ENCODE peak calls at places on chromosome 20, in seven cellular contexts. One of them, this sample, is unnamed.

GRCh38 chr20:50271674-50272412 is 81.2 kb downstream of the CEBPB start:
- DNase-seq in iPS-NIHi11: no peak
- DNase-seq in glutamatergic neuron: no peak
- DNase-seq in RCC 7860: no peak
- DNase-seq in cardiac fibroblast: no peak
- DNase-seq in GM12865: no peak
- DNase-seq in amniotic stem cell: no peak
- DNase-seq in this sample: no peak

GRCh38 chr20:64091340-64091739 is 7.1 kb upstream of the LKAAEAR1 start:
- DNase-seq in cardiac fibroblast: no peak
- DNase-seq in GM12865: no peak
- DNase-seq in RCC 7860: no peak
- DNase-seq in amniotic stem cell: no peak
- DNase-seq in iPS-NIHi11: no peak
- DNase-seq in glutamatergic neuron: no peak
- DNase-seq in this sample: no peak

GRCh38 chr20:13220857-13221297 is at the start of gene ISM1:
- DNase-seq in cardiac fibroblast: peak
- DNase-seq in amniotic stem cell: no peak
- DNase-seq in RCC 7860: no peak
- DNase-seq in GM12865: peak
- DNase-seq in glutamatergic neuron: peak
- DNase-seq in iPS-NIHi11: peak
- DNase-seq in this sample: no peak

GRCh38 chr20:21315138-21315537 is 12.0 kb downstream of the XRN2 start:
- DNase-seq in amniotic stem cell: no peak
- DNase-seq in glutamatergic neuron: no peak
- DNase-seq in RCC 7860: no peak
- DNase-seq in GM12865: peak
- DNase-seq in cardiac fibroblast: peak
- DNase-seq in iPS-NIHi11: no peak
- DNase-seq in this sample: no peak

GRCh38 chr20:40865095-40865494 is 163.5 kb upstream of the TOP1 start:
- DNase-seq in RCC 7860: no peak
- DNase-seq in amniotic stem cell: no peak
- DNase-seq in GM12865: no peak
- DNase-seq in iPS-NIHi11: no peak
- DNase-seq in glutamatergic neuron: no peak
- DNase-seq in cardiac fibroblast: peak
- DNase-seq in this sample: no peak

GRCh38 chr20:32463642-32464400 is 105.7 kb downstream of the ASXL1 start:
- DNase-seq in amniotic stem cell: no peak
- DNase-seq in GM12865: no peak
- DNase-seq in iPS-NIHi11: peak
- DNase-seq in glutamatergic neuron: peak
- DNase-seq in cardiac fibroblast: no peak
- DNase-seq in RCC 7860: no peak
- DNase-seq in this sample: peak

GRCh38 chr20:15318682-15319081 is 981.3 kb upstream of the FLRT3 start:
- DNase-seq in amniotic stem cell: no peak
- DNase-seq in cardiac fibroblast: no peak
- DNase-seq in glutamatergic neuron: no peak
- DNase-seq in iPS-NIHi11: no peak
- DNase-seq in GM12865: peak
- DNase-seq in RCC 7860: no peak
- DNase-seq in this sample: no peak

GRCh38 chr20:23350855-23351838 is 556 bp downstream of the NXT1 start:
- DNase-seq in GM12865: peak
- DNase-seq in amniotic stem cell: peak
- DNase-seq in iPS-NIHi11: peak
- DNase-seq in glutamatergic neuron: peak
- DNase-seq in cardiac fibroblast: peak
- DNase-seq in RCC 7860: peak
- DNase-seq in this sample: peak

GRCh38 chr20:50186151-50186885 is 4.3 kb upstream of the CEBPB start:
- DNase-seq in glutamatergic neuron: peak
- DNase-seq in amniotic stem cell: peak
- DNase-seq in iPS-NIHi11: peak
- DNase-seq in cardiac fibroblast: peak
- DNase-seq in GM12865: peak
- DNase-seq in RCC 7860: peak
- DNase-seq in this sample: peak

GRCh38 chr20:21719592-21720214 is 14.2 kb downstream of the PAX1 start:
- DNase-seq in cardiac fibroblast: peak
- DNase-seq in amniotic stem cell: no peak
- DNase-seq in RCC 7860: peak
- DNase-seq in iPS-NIHi11: no peak
- DNase-seq in glutamatergic neuron: peak
- DNase-seq in GM12865: peak
- DNase-seq in this sample: no peak

GRCh38 chr20:35146299-35146921 is 726 bp downstream of the EDEM2 start:
- DNase-seq in GM12865: peak
- DNase-seq in glutamatergic neuron: peak
- DNase-seq in RCC 7860: peak
- DNase-seq in cardiac fibroblast: no peak
- DNase-seq in iPS-NIHi11: peak
- DNase-seq in amniotic stem cell: no peak
- DNase-seq in this sample: no peak

GRCh38 chr20:41643504-41643938 is 25.3 kb upstream of the CHD6 start:
- DNase-seq in glutamatergic neuron: no peak
- DNase-seq in iPS-NIHi11: no peak
- DNase-seq in GM12865: no peak
- DNase-seq in cardiac fibroblast: peak
- DNase-seq in RCC 7860: peak
- DNase-seq in amniotic stem cell: no peak
- DNase-seq in this sample: peak

GRCh38 chr20:44215125-44215524 is 4.6 kb upstream of the OSER1 start:
- DNase-seq in amniotic stem cell: peak
- DNase-seq in glutamatergic neuron: peak
- DNase-seq in iPS-NIHi11: peak
- DNase-seq in RCC 7860: peak
- DNase-seq in GM12865: peak
- DNase-seq in cardiac fibroblast: peak
- DNase-seq in this sample: peak

GRCh38 chr20:904146-904545 is 12.0 kb downstream of the ANGPT4 start:
- DNase-seq in iPS-NIHi11: no peak
- DNase-seq in glutamatergic neuron: no peak
- DNase-seq in cardiac fibroblast: no peak
- DNase-seq in RCC 7860: no peak
- DNase-seq in amniotic stem cell: no peak
- DNase-seq in GM12865: no peak
- DNase-seq in this sample: no peak

GRCh38 chr20:25066386-25066785 is 8.4 kb upstream of the ACSS1 start:
- DNase-seq in GM12865: no peak
- DNase-seq in RCC 7860: no peak
- DNase-seq in cardiac fibroblast: no peak
- DNase-seq in amniotic stem cell: no peak
- DNase-seq in iPS-NIHi11: no peak
- DNase-seq in glutamatergic neuron: peak
- DNase-seq in this sample: no peak

GRCh38 chr20:24102290-24102689 is 113.7 kb upstream of the GGTLC1 start:
- DNase-seq in cardiac fibroblast: no peak
- DNase-seq in amniotic stem cell: no peak
- DNase-seq in GM12865: peak
- DNase-seq in glutamatergic neuron: no peak
- DNase-seq in RCC 7860: no peak
- DNase-seq in iPS-NIHi11: peak
- DNase-seq in this sample: no peak

GRCh38 chr20:59331721-59332329 is 31.4 kb downstream of the EDN3 start:
- DNase-seq in RCC 7860: no peak
- DNase-seq in glutamatergic neuron: no peak
- DNase-seq in cardiac fibroblast: no peak
- DNase-seq in amniotic stem cell: no peak
- DNase-seq in GM12865: no peak
- DNase-seq in iPS-NIHi11: no peak
- DNase-seq in this sample: no peak

GRCh38 chr20:31972481-31973386 is 4.8 kb downstream of the XKR7 start:
- DNase-seq in amniotic stem cell: peak
- DNase-seq in GM12865: no peak
- DNase-seq in cardiac fibroblast: no peak
- DNase-seq in glutamatergic neuron: no peak
- DNase-seq in iPS-NIHi11: no peak
- DNase-seq in RCC 7860: peak
- DNase-seq in this sample: no peak

GRCh38 chr20:11027224-11027623 is 353.4 kb upstream of the JAG1 start:
- DNase-seq in cardiac fibroblast: no peak
- DNase-seq in amniotic stem cell: no peak
- DNase-seq in RCC 7860: no peak
- DNase-seq in GM12865: no peak
- DNase-seq in iPS-NIHi11: no peak
- DNase-seq in glutamatergic neuron: no peak
- DNase-seq in this sample: no peak

GRCh38 chr20:64216036-64216435 is 39.5 kb upstream of the PCMTD2 start:
- DNase-seq in cardiac fibroblast: peak
- DNase-seq in iPS-NIHi11: no peak
- DNase-seq in glutamatergic neuron: no peak
- DNase-seq in GM12865: no peak
- DNase-seq in amniotic stem cell: no peak
- DNase-seq in RCC 7860: no peak
- DNase-seq in this sample: no peak

GRCh38 chr20:41213150-41213820 is 75.9 kb downstream of the PLCG1 start:
- DNase-seq in iPS-NIHi11: no peak
- DNase-seq in RCC 7860: no peak
- DNase-seq in cardiac fibroblast: peak
- DNase-seq in amniotic stem cell: peak
- DNase-seq in GM12865: no peak
- DNase-seq in glutamatergic neuron: no peak
- DNase-seq in this sample: no peak

GRCh38 chr20:33524261-33524660 is 34.4 kb downstream of the CBFA2T2 start:
- DNase-seq in RCC 7860: no peak
- DNase-seq in GM12865: no peak
- DNase-seq in cardiac fibroblast: no peak
- DNase-seq in amniotic stem cell: no peak
- DNase-seq in iPS-NIHi11: no peak
- DNase-seq in glutamatergic neuron: no peak
- DNase-seq in this sample: no peak

GRCh38 chr20:61507778-61508177 is 255.7 kb downstream of the CDH4 start:
- DNase-seq in RCC 7860: no peak
- DNase-seq in GM12865: no peak
- DNase-seq in glutamatergic neuron: no peak
- DNase-seq in iPS-NIHi11: no peak
- DNase-seq in cardiac fibroblast: no peak
- DNase-seq in amniotic stem cell: no peak
- DNase-seq in this sample: no peak

GRCh38 chr20:3235661-3236324 is 3.2 kb downstream of the SLC4A11 start:
- DNase-seq in RCC 7860: peak
- DNase-seq in amniotic stem cell: no peak
- DNase-seq in cardiac fibroblast: no peak
- DNase-seq in GM12865: no peak
- DNase-seq in glutamatergic neuron: no peak
- DNase-seq in iPS-NIHi11: no peak
- DNase-seq in this sample: no peak

GRCh38 chr20:32144898-32145662 is 35.6 kb downstream of the TM9SF4 start:
- DNase-seq in GM12865: no peak
- DNase-seq in cardiac fibroblast: no peak
- DNase-seq in iPS-NIHi11: no peak
- DNase-seq in RCC 7860: no peak
- DNase-seq in glutamatergic neuron: no peak
- DNase-seq in amniotic stem cell: no peak
- DNase-seq in this sample: no peak

GRCh38 chr20:2026514-2026913 is 32.7 kb upstream of the PDYN start:
- DNase-seq in glutamatergic neuron: no peak
- DNase-seq in GM12865: no peak
- DNase-seq in RCC 7860: no peak
- DNase-seq in cardiac fibroblast: no peak
- DNase-seq in amniotic stem cell: no peak
- DNase-seq in iPS-NIHi11: no peak
- DNase-seq in this sample: no peak

GRCh38 chr20:36493801-36494114 is 47.6 kb upstream of the MYL9 start:
- DNase-seq in iPS-NIHi11: no peak
- DNase-seq in glutamatergic neuron: no peak
- DNase-seq in RCC 7860: peak
- DNase-seq in cardiac fibroblast: peak
- DNase-seq in amniotic stem cell: no peak
- DNase-seq in GM12865: no peak
- DNase-seq in this sample: no peak

GRCh38 chr20:12698817-12699216 is 310.0 kb upstream of the SPTLC3 start:
- DNase-seq in RCC 7860: no peak
- DNase-seq in iPS-NIHi11: no peak
- DNase-seq in glutamatergic neuron: no peak
- DNase-seq in amniotic stem cell: no peak
- DNase-seq in GM12865: no peak
- DNase-seq in cardiac fibroblast: no peak
- DNase-seq in this sample: no peak

GRCh38 chr20:5061209-5061608 is 58.5 kb downstream of the PCNA start:
- DNase-seq in GM12865: no peak
- DNase-seq in RCC 7860: peak
- DNase-seq in glutamatergic neuron: no peak
- DNase-seq in iPS-NIHi11: no peak
- DNase-seq in amniotic stem cell: no peak
- DNase-seq in cardiac fibroblast: no peak
- DNase-seq in this sample: no peak

GRCh38 chr20:51331466-51331865 is 211.1 kb downstream of the NFATC2 start:
- DNase-seq in cardiac fibroblast: peak
- DNase-seq in RCC 7860: no peak
- DNase-seq in iPS-NIHi11: no peak
- DNase-seq in glutamatergic neuron: no peak
- DNase-seq in amniotic stem cell: peak
- DNase-seq in GM12865: no peak
- DNase-seq in this sample: peak

GRCh38 chr20:50015993-50016770 is 33.4 kb downstream of the SNAI1 start:
- DNase-seq in GM12865: no peak
- DNase-seq in RCC 7860: no peak
- DNase-seq in glutamatergic neuron: peak
- DNase-seq in iPS-NIHi11: no peak
- DNase-seq in amniotic stem cell: no peak
- DNase-seq in cardiac fibroblast: peak
- DNase-seq in this sample: no peak

GRCh38 chr20:62449951-62450815 is 22.8 kb upstream of the RBBP8NL start:
- DNase-seq in iPS-NIHi11: no peak
- DNase-seq in RCC 7860: no peak
- DNase-seq in cardiac fibroblast: no peak
- DNase-seq in amniotic stem cell: no peak
- DNase-seq in GM12865: no peak
- DNase-seq in glutamatergic neuron: no peak
- DNase-seq in this sample: no peak

GRCh38 chr20:34515484-34516037 is 661 bp upstream of the DYNLRB1 start:
- DNase-seq in GM12865: peak
- DNase-seq in cardiac fibroblast: peak
- DNase-seq in RCC 7860: peak
- DNase-seq in amniotic stem cell: no peak
- DNase-seq in glutamatergic neuron: peak
- DNase-seq in iPS-NIHi11: peak
- DNase-seq in this sample: no peak

GRCh38 chr20:37797669-37798175 is 103.9 kb downstream of the CTNNBL1 start:
- DNase-seq in iPS-NIHi11: no peak
- DNase-seq in GM12865: no peak
- DNase-seq in RCC 7860: no peak
- DNase-seq in glutamatergic neuron: no peak
- DNase-seq in cardiac fibroblast: no peak
- DNase-seq in amniotic stem cell: no peak
- DNase-seq in this sample: no peak

GRCh38 chr20:41482647-41483552 is 116.3 kb upstream of the EMILIN3 start:
- DNase-seq in glutamatergic neuron: no peak
- DNase-seq in amniotic stem cell: peak
- DNase-seq in GM12865: no peak
- DNase-seq in iPS-NIHi11: no peak
- DNase-seq in cardiac fibroblast: peak
- DNase-seq in RCC 7860: peak
- DNase-seq in this sample: no peak